ENCODE peak calls at places on chromosomes 2 and 18, in five cellular contexts. One of them, this sample, is unnamed.

GRCh38 chr2:207163053-207163814 is 2.5 kb downstream of the KLF7 start:
- DNase-seq in SK-N-SH: no peak
- DNase-seq in A549: peak; percentile 91
- DNase-seq in ovary: peak; percentile 54
- DNase-seq in HepG2: peak; percentile 75
- DNase-seq in this sample: peak; percentile 17

GRCh38 chr2:25349397-25349796 is 7.7 kb upstream of the DNMT3A start:
- DNase-seq in HepG2: no peak
- DNase-seq in SK-N-SH: no peak
- DNase-seq in ovary: no peak
- DNase-seq in A549: no peak
- DNase-seq in this sample: peak; percentile 34

GRCh38 chr2:65057391-65058052 is 1.3 kb downstream of the CEP68 start:
- DNase-seq in SK-N-SH: no peak
- DNase-seq in HepG2: peak; percentile 27
- DNase-seq in A549: no peak
- DNase-seq in ovary: no peak
- DNase-seq in this sample: no peak

GRCh38 chr2:208358758-208359631 is 47.6 kb upstream of the PTH2R start:
- DNase-seq in HepG2: no peak
- DNase-seq in SK-N-SH: peak; percentile 45
- DNase-seq in ovary: no peak
- DNase-seq in A549: no peak
- DNase-seq in this sample: no peak

GRCh38 chr2:218985021-218985324 is at the start of gene FEV:
- DNase-seq in HepG2: no peak
- DNase-seq in A549: no peak
- DNase-seq in SK-N-SH: peak; percentile 84
- DNase-seq in ovary: no peak
- DNase-seq in this sample: no peak

GRCh38 chr18:49030138-49030537 is 79.4 kb upstream of the SMAD7 start:
- DNase-seq in SK-N-SH: no peak
- DNase-seq in HepG2: no peak
- DNase-seq in ovary: no peak
- DNase-seq in A549: no peak
- DNase-seq in this sample: no peak

GRCh38 chr2:106143495-106144215 is 50.4 kb downstream of the UXS1 start:
- DNase-seq in ovary: no peak
- DNase-seq in SK-N-SH: no peak
- DNase-seq in A549: no peak
- DNase-seq in HepG2: no peak
- DNase-seq in this sample: no peak

GRCh38 chr2:238743243-238744068 is 104.4 kb upstream of the TWIST2 start:
- DNase-seq in ovary: no peak
- DNase-seq in A549: no peak
- DNase-seq in HepG2: no peak
- DNase-seq in SK-N-SH: no peak
- DNase-seq in this sample: no peak

GRCh38 chr2:6392966-6393365 is 472.7 kb downstream of the CMPK2 start:
- DNase-seq in SK-N-SH: no peak
- DNase-seq in A549: no peak
- DNase-seq in HepG2: no peak
- DNase-seq in ovary: no peak
- DNase-seq in this sample: no peak

GRCh38 chr2:12127639-12128038 is 381.2 kb downstream of the LPIN1 start:
- DNase-seq in ovary: no peak
- DNase-seq in A549: no peak
- DNase-seq in SK-N-SH: no peak
- DNase-seq in HepG2: no peak
- DNase-seq in this sample: no peak

GRCh38 chr18:48714873-48715272 is 176.0 kb downstream of the CTIF start:
- DNase-seq in SK-N-SH: no peak
- DNase-seq in ovary: no peak
- DNase-seq in A549: no peak
- DNase-seq in HepG2: no peak
- DNase-seq in this sample: peak; percentile 41

GRCh38 chr2:89842180-89842908 is 1150.9 kb downstream of the RPIA start:
- DNase-seq in SK-N-SH: no peak
- DNase-seq in ovary: no peak
- DNase-seq in HepG2: no peak
- DNase-seq in A549: no peak
- DNase-seq in this sample: no peak

GRCh38 chr18:36496022-36496421 is 198.5 kb downstream of the FHOD3 start:
- DNase-seq in HepG2: no peak
- DNase-seq in SK-N-SH: no peak
- DNase-seq in ovary: no peak
- DNase-seq in A549: no peak
- DNase-seq in this sample: no peak

GRCh38 chr2:141666191-141666590 is 464.6 kb downstream of the LRP1B start:
- DNase-seq in SK-N-SH: no peak
- DNase-seq in HepG2: no peak
- DNase-seq in ovary: no peak
- DNase-seq in A549: no peak
- DNase-seq in this sample: no peak

GRCh38 chr2:170719810-170720209 is 4.7 kb downstream of the SP5 start:
- DNase-seq in A549: no peak
- DNase-seq in ovary: no peak
- DNase-seq in SK-N-SH: no peak
- DNase-seq in HepG2: no peak
- DNase-seq in this sample: no peak

GRCh38 chr2:31522742-31523141 is 58.0 kb downstream of the SRD5A2 start:
- DNase-seq in ovary: no peak
- DNase-seq in HepG2: no peak
- DNase-seq in A549: no peak
- DNase-seq in SK-N-SH: no peak
- DNase-seq in this sample: no peak

GRCh38 chr18:37711990-37712389 is 146.4 kb upstream of the CELF4 start:
- DNase-seq in A549: no peak
- DNase-seq in HepG2: no peak
- DNase-seq in SK-N-SH: no peak
- DNase-seq in ovary: no peak
- DNase-seq in this sample: no peak

GRCh38 chr2:178480227-178481181 is at the start of gene PLEKHA3:
- DNase-seq in ovary: peak; percentile 98
- DNase-seq in HepG2: peak; percentile 95
- DNase-seq in SK-N-SH: peak; percentile 93
- DNase-seq in A549: peak; percentile 96
- DNase-seq in this sample: peak; percentile 95

GRCh38 chr2:84778921-84779320 is 102.0 kb downstream of the TRABD2A start:
- DNase-seq in ovary: no peak
- DNase-seq in HepG2: no peak
- DNase-seq in SK-N-SH: no peak
- DNase-seq in A549: no peak
- DNase-seq in this sample: no peak

GRCh38 chr2:15782009-15782751 is 158.2 kb upstream of the MYCN start:
- DNase-seq in ovary: no peak
- DNase-seq in A549: peak; percentile 20
- DNase-seq in HepG2: peak; percentile 87
- DNase-seq in SK-N-SH: no peak
- DNase-seq in this sample: no peak

GRCh38 chr2:205188516-205189138 is 493.7 kb upstream of the NRP2 start:
- DNase-seq in ovary: peak; percentile 87
- DNase-seq in A549: peak; percentile 16
- DNase-seq in SK-N-SH: no peak
- DNase-seq in HepG2: no peak
- DNase-seq in this sample: peak; percentile 37

GRCh38 chr2:136129601-136130000 is 11.7 kb upstream of the CXCR4 start:
- DNase-seq in SK-N-SH: no peak
- DNase-seq in ovary: no peak
- DNase-seq in HepG2: no peak
- DNase-seq in A549: no peak
- DNase-seq in this sample: no peak

GRCh38 chr2:99881901-99882591 is 260.3 kb downstream of the AFF3 start:
- DNase-seq in ovary: no peak
- DNase-seq in SK-N-SH: peak; percentile 47
- DNase-seq in HepG2: no peak
- DNase-seq in A549: peak; percentile 13
- DNase-seq in this sample: no peak

GRCh38 chr18:36088256-36088655 is 20.9 kb upstream of the RPRD1A start:
- DNase-seq in A549: no peak
- DNase-seq in ovary: no peak
- DNase-seq in HepG2: no peak
- DNase-seq in SK-N-SH: no peak
- DNase-seq in this sample: no peak

GRCh38 chr2:12841021-12841420 is 124.3 kb downstream of the TRIB2 start:
- DNase-seq in HepG2: no peak
- DNase-seq in A549: no peak
- DNase-seq in ovary: no peak
- DNase-seq in SK-N-SH: no peak
- DNase-seq in this sample: no peak

DNA sequence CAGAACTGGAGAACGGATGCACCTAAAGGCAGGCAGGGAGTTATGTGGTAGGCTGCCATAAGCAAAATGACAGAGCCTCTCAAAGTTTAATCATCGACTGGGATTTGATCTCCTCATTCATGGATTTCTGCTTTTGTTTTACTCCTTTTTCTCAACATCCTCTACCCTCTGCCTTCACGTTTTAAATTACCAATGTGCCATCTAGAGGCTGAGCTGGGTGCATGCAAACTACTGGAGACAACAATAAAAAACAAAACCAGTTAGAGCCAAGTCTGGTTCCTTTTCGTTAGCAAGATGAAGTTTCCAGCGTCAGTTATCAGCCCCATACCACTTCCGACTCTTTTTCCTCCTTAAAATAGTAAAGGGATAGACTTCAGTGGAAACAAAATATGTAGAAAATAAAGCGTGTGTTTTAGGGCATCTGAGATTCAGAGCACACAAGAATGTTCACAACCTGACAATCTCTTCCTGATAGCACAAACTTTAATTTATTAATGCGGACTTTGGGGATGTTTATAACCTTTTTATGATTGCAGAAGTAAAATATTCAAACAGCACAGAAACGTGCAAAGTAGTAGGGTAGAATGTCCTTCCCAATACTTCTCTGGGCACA is 117.0 kb downstream of the LAMA1 start:
- DNase-seq in HepG2: peak; percentile 21
- DNase-seq in A549: no peak
- DNase-seq in SK-N-SH: peak; percentile 59
- DNase-seq in ovary: no peak
- DNase-seq in this sample: no peak
- H3K4me1 ChIP-seq in HepG2: no peaks in the 10 kb centered on the region
- H3K4me1 ChIP-seq in A549: no peaks in the 10 kb centered on the region
- H3K4me1 ChIP-seq in SK-N-SH: no peaks in the 10 kb centered on the region
- H3K4me1 ChIP-seq in ovary: no peaks in the 10 kb centered on the region
- H3K4me1 ChIP-seq in this sample: no peaks in the 10 kb centered on the region

GRCh38 chr2:237378650-237379049 is 35.3 kb downstream of the COL6A3 start:
- DNase-seq in SK-N-SH: no peak
- DNase-seq in ovary: no peak
- DNase-seq in A549: no peak
- DNase-seq in HepG2: no peak
- DNase-seq in this sample: peak; percentile 49
- H3K27ac ChIP-seq in SK-N-SH: no peak overlapping the region
- H3K27ac ChIP-seq in ovary: no peak overlapping the region
- H3K27ac ChIP-seq in A549: no peak overlapping the region
- H3K27ac ChIP-seq in HepG2: no peak overlapping the region
- H3K27ac ChIP-seq in this sample: peak overlapping the region; percentile 63

DNA sequence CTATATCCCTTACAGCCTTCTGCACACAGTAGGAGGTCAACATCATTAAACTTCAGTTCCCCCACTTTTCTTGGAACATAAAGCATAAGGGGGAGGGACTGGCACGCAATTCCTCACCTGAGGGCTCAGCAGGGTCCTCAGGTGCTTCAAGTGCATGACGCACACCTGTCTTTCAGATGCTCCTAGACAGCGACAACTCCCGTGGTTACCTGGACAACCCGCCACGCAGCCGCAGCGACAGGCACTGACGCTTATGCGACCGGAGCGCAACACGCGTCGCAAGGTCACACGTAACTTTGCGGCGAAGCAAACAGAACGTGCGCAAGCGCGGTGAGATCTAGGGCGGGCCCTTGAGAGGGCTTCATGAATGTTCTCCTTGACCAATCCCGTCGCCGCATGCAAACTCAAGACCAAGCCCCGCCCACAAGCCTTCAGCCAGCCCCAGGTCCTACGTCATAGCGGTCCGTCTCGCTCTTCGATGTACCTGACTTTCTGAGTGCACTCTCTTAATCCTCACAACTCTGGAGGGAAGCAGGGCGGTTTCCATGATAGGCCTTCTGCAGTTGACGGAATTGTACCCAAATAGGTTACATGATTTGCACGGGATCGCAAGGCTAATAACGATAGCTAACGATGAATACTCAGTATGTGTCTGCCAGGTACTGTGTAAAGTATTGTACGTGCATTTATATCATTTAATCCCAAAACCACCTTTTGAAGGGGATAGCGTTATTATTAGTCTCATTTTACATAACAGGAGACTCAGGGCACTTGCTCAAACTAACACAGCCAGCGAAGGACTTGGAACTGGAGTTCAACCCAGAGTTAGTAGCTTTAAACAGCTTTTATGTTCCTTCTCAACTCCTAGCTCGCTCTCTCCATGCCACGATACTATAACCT is at the start of gene IFT172:
- DNase-seq in ovary: peak; percentile 99
- DNase-seq in SK-N-SH: peak; percentile 99
- DNase-seq in A549: peak; percentile 100
- DNase-seq in HepG2: peak; percentile 100
- DNase-seq in this sample: peak; percentile 100
- TF ChIP-seq EP300 in ovary: no peak
- TF ChIP-seq EP300 in SK-N-SH: no peak
- TF ChIP-seq EP300 in A549: no peak
- TF ChIP-seq EP300 in HepG2: no peak
- TF ChIP-seq EP300 in this sample: no peak

GRCh38 chr2:41728757-41729338 is 319.0 kb upstream of the PKDCC start:
- DNase-seq in A549: no peak
- DNase-seq in ovary: no peak
- DNase-seq in HepG2: peak; percentile 64
- DNase-seq in SK-N-SH: no peak
- DNase-seq in this sample: no peak

GRCh38 chr2:41727711-41728110 is 320.1 kb upstream of the PKDCC start:
- DNase-seq in SK-N-SH: no peak
- DNase-seq in ovary: no peak
- DNase-seq in HepG2: no peak
- DNase-seq in A549: no peak
- DNase-seq in this sample: no peak

GRCh38 chr2:41725901-41726300 is 321.9 kb upstream of the PKDCC start:
- DNase-seq in HepG2: no peak
- DNase-seq in A549: no peak
- DNase-seq in ovary: no peak
- DNase-seq in SK-N-SH: no peak
- DNase-seq in this sample: no peak

GRCh38 chr2:41727152-41727551 is 320.7 kb upstream of the PKDCC start:
- DNase-seq in SK-N-SH: no peak
- DNase-seq in HepG2: no peak
- DNase-seq in A549: no peak
- DNase-seq in ovary: no peak
- DNase-seq in this sample: no peak

GRCh38 chr2:41726364-41726763 is 321.5 kb upstream of the PKDCC start:
- DNase-seq in SK-N-SH: no peak
- DNase-seq in ovary: no peak
- DNase-seq in A549: no peak
- DNase-seq in HepG2: no peak
- DNase-seq in this sample: no peak
- H3K4me1 ChIP-seq in SK-N-SH: peaks cover 5% of the 10 kb centered on the region
- H3K4me1 ChIP-seq in ovary: peaks cover 9% of the 10 kb centered on the region
- H3K4me1 ChIP-seq in A549: no peaks in the 10 kb centered on the region
- H3K4me1 ChIP-seq in HepG2: peaks cover 29% of the 10 kb centered on the region
- H3K4me1 ChIP-seq in this sample: no peaks in the 10 kb centered on the region